ENCODE peak calls at places on chromosome 10, in seven cellular contexts. One of them, this sample, is unnamed.

GRCh38 chr10:72276421-72277339 is 3.0 kb downstream of the DDIT4 start:
- DNase-seq in lung microvascular endothelial cell: peak; percentile 45
- DNase-seq in HTR-8/SVneo: no peak
- DNase-seq in stimulated activated CD4-positive, alpha-beta T cell treated with anti-CD3 and anti-CD28 coated beads, Interleukin-1b, Interleukin-23, amount 100 ng/mL, for 4 hours: no peak
- DNase-seq in AG09319: no peak
- DNase-seq in T-helper 2 cell: no peak
- DNase-seq in NCI-H1105: no peak
- DNase-seq in this sample: peak; percentile 91

GRCh38 chr10:28541695-28542365 is 8.9 kb downstream of the WAC start:
- DNase-seq in HTR-8/SVneo: no peak
- DNase-seq in NCI-H1105: no peak
- DNase-seq in stimulated activated CD4-positive, alpha-beta T cell treated with anti-CD3 and anti-CD28 coated beads, Interleukin-1b, Interleukin-23, amount 100 ng/mL, for 4 hours: no peak
- DNase-seq in AG09319: no peak
- DNase-seq in T-helper 2 cell: no peak
- DNase-seq in lung microvascular endothelial cell: no peak
- DNase-seq in this sample: no peak

GRCh38 chr10:86436963-86437362 is 70.4 kb upstream of the GRID1 start:
- DNase-seq in NCI-H1105: no peak
- DNase-seq in lung microvascular endothelial cell: no peak
- DNase-seq in AG09319: no peak
- DNase-seq in stimulated activated CD4-positive, alpha-beta T cell treated with anti-CD3 and anti-CD28 coated beads, Interleukin-1b, Interleukin-23, amount 100 ng/mL, for 4 hours: no peak
- DNase-seq in T-helper 2 cell: no peak
- DNase-seq in HTR-8/SVneo: no peak
- DNase-seq in this sample: no peak

GRCh38 chr10:58796242-58796641 is 283.6 kb downstream of the BICC1 start:
- DNase-seq in stimulated activated CD4-positive, alpha-beta T cell treated with anti-CD3 and anti-CD28 coated beads, Interleukin-1b, Interleukin-23, amount 100 ng/mL, for 4 hours: no peak
- DNase-seq in lung microvascular endothelial cell: no peak
- DNase-seq in HTR-8/SVneo: no peak
- DNase-seq in T-helper 2 cell: no peak
- DNase-seq in NCI-H1105: no peak
- DNase-seq in AG09319: no peak
- DNase-seq in this sample: no peak

GRCh38 chr10:57336865-57337264 is 930.8 kb downstream of the IPMK start:
- DNase-seq in T-helper 2 cell: no peak
- DNase-seq in NCI-H1105: no peak
- DNase-seq in stimulated activated CD4-positive, alpha-beta T cell treated with anti-CD3 and anti-CD28 coated beads, Interleukin-1b, Interleukin-23, amount 100 ng/mL, for 4 hours: no peak
- DNase-seq in AG09319: no peak
- DNase-seq in lung microvascular endothelial cell: no peak
- DNase-seq in HTR-8/SVneo: no peak
- DNase-seq in this sample: no peak

GRCh38 chr10:43131906-43132305 is 6.3 kb upstream of the CSGALNACT2 start:
- DNase-seq in AG09319: no peak
- DNase-seq in lung microvascular endothelial cell: no peak
- DNase-seq in T-helper 2 cell: no peak
- DNase-seq in HTR-8/SVneo: no peak
- DNase-seq in stimulated activated CD4-positive, alpha-beta T cell treated with anti-CD3 and anti-CD28 coated beads, Interleukin-1b, Interleukin-23, amount 100 ng/mL, for 4 hours: no peak
- DNase-seq in NCI-H1105: no peak
- DNase-seq in this sample: no peak

GRCh38 chr10:1615186-1615954 is 122.0 kb downstream of the ADARB2 start:
- DNase-seq in T-helper 2 cell: no peak
- DNase-seq in AG09319: no peak
- DNase-seq in HTR-8/SVneo: no peak
- DNase-seq in stimulated activated CD4-positive, alpha-beta T cell treated with anti-CD3 and anti-CD28 coated beads, Interleukin-1b, Interleukin-23, amount 100 ng/mL, for 4 hours: no peak
- DNase-seq in lung microvascular endothelial cell: no peak
- DNase-seq in NCI-H1105: no peak
- DNase-seq in this sample: no peak

GRCh38 chr10:75203724-75204123 is 6.9 kb upstream of the VDAC2 start:
- DNase-seq in T-helper 2 cell: no peak
- DNase-seq in stimulated activated CD4-positive, alpha-beta T cell treated with anti-CD3 and anti-CD28 coated beads, Interleukin-1b, Interleukin-23, amount 100 ng/mL, for 4 hours: no peak
- DNase-seq in AG09319: no peak
- DNase-seq in NCI-H1105: no peak
- DNase-seq in lung microvascular endothelial cell: no peak
- DNase-seq in HTR-8/SVneo: no peak
- DNase-seq in this sample: no peak

GRCh38 chr10:59303018-59303417 is 59.3 kb downstream of the FAM13C start:
- DNase-seq in NCI-H1105: no peak
- DNase-seq in HTR-8/SVneo: no peak
- DNase-seq in T-helper 2 cell: no peak
- DNase-seq in stimulated activated CD4-positive, alpha-beta T cell treated with anti-CD3 and anti-CD28 coated beads, Interleukin-1b, Interleukin-23, amount 100 ng/mL, for 4 hours: no peak
- DNase-seq in lung microvascular endothelial cell: no peak
- DNase-seq in AG09319: no peak
- DNase-seq in this sample: no peak

GRCh38 chr10:131049051-131049450 is 262.5 kb downstream of the TCERG1L start:
- DNase-seq in AG09319: no peak
- DNase-seq in HTR-8/SVneo: no peak
- DNase-seq in stimulated activated CD4-positive, alpha-beta T cell treated with anti-CD3 and anti-CD28 coated beads, Interleukin-1b, Interleukin-23, amount 100 ng/mL, for 4 hours: no peak
- DNase-seq in NCI-H1105: peak; percentile 76
- DNase-seq in T-helper 2 cell: no peak
- DNase-seq in lung microvascular endothelial cell: no peak
- DNase-seq in this sample: no peak

GRCh38 chr10:132272767-132273090 is 35.0 kb downstream of the STK32C start:
- DNase-seq in T-helper 2 cell: no peak
- DNase-seq in NCI-H1105: no peak
- DNase-seq in HTR-8/SVneo: no peak
- DNase-seq in lung microvascular endothelial cell: no peak
- DNase-seq in stimulated activated CD4-positive, alpha-beta T cell treated with anti-CD3 and anti-CD28 coated beads, Interleukin-1b, Interleukin-23, amount 100 ng/mL, for 4 hours: no peak
- DNase-seq in AG09319: no peak
- DNase-seq in this sample: no peak

GRCh38 chr10:103215601-103216000 is 22.5 kb upstream of the NT5C2 start:
- DNase-seq in AG09319: no peak
- DNase-seq in NCI-H1105: no peak
- DNase-seq in HTR-8/SVneo: no peak
- DNase-seq in stimulated activated CD4-positive, alpha-beta T cell treated with anti-CD3 and anti-CD28 coated beads, Interleukin-1b, Interleukin-23, amount 100 ng/mL, for 4 hours: no peak
- DNase-seq in T-helper 2 cell: no peak
- DNase-seq in lung microvascular endothelial cell: no peak
- DNase-seq in this sample: peak; percentile 12

GRCh38 chr10:44030681-44031080 is 354.2 kb downstream of the CXCL12 start:
- DNase-seq in lung microvascular endothelial cell: no peak
- DNase-seq in AG09319: no peak
- DNase-seq in stimulated activated CD4-positive, alpha-beta T cell treated with anti-CD3 and anti-CD28 coated beads, Interleukin-1b, Interleukin-23, amount 100 ng/mL, for 4 hours: no peak
- DNase-seq in T-helper 2 cell: no peak
- DNase-seq in HTR-8/SVneo: no peak
- DNase-seq in NCI-H1105: no peak
- DNase-seq in this sample: peak; percentile 79

This sample was measured in fibroblast of lung.